ENCODE peak calls at places on chromosome 1, in six cellular contexts. T is K562, A is A549, X is H1, U is HCT116, C is HepG2. K is an unnamed sample.

GRCh38 chr1:6979003-6979577 is 193.8 kb downstream of the CAMTA1 start:
- DNase-seq in C (no peak), T (no peak), A (no peak), U (no peak), X (no peak), K (no peak)

GRCh38 chr1:12518956-12519707 is 98.9 kb downstream of the DHRS3 start:
- DNase-seq in T (no peak), C (no peak), U (no peak), X (no peak), A (no peak), K (no peak)

GRCh38 chr1:85952460-85952859 is 204.1 kb downstream of the COL24A1 start:
- DNase-seq in A (no peak), X (no peak), C (no peak), T (no peak), U (no peak), K (no peak)

GRCh38 chr1:166165661-166166399 is 971 bp downstream of the FAM78B start:
- DNase-seq in X (no peak), C (no peak), A (no peak), U (no peak), T (no peak), K (no peak)

GRCh38 chr1:151535326-151536271 is 4.5 kb upstream of the TUFT1 start:
- DNase-seq in U (no peak), C (no peak), A (no peak), T (no peak), X (no peak), K (no peak)

GRCh38 chr1:234924450-234925355 is 203.9 kb downstream of the TOMM20 start:
- DNase-seq in C (no peak), A (no peak), X (no peak), T (no peak), U (no peak), K (no peak)

GRCh38 chr1:65006806-65007205 is 40.5 kb upstream of the JAK1 start:
- DNase-seq in T (no peak), U (no peak), A (no peak), X (no peak), C (no peak), K (no peak)

GRCh38 chr1:59565611-59566410 is 248.9 kb upstream of the HOOK1 start:
- DNase-seq in X (no peak), U (no peak), T (no peak), A (no peak), C (no peak), K (no peak)

GRCh38 chr1:60343736-60344135 is 270.2 kb upstream of the C1orf87 start:
- DNase-seq in C (no peak), A (no peak), U (no peak), T (no peak), X (no peak), K (no peak)

GRCh38 chr1:214957330-214958137 is 125.0 kb upstream of the KCNK2 start:
- DNase-seq in C (no peak), T (no peak), U (no peak), X (no peak), A (peak), K (peak)

GRCh38 chr1:214700381-214700780 is 97.4 kb downstream of the CENPF start:
- DNase-seq in C (no peak), X (no peak), T (no peak), A (no peak), U (no peak), K (no peak)

GRCh38 chr1:208475449-208475848 is 231.3 kb upstream of the PLXNA2 start:
- DNase-seq in T (no peak), A (no peak), X (no peak), C (no peak), U (no peak), K (no peak)

GRCh38 chr1:8604041-8604942 is 213.1 kb downstream of the RERE start:
- DNase-seq in X (no peak), A (no peak), U (no peak), T (no peak), C (no peak), K (no peak)

GRCh38 chr1:160460683-160461287 is 60.4 kb downstream of the VANGL2 start:
- DNase-seq in C (no peak), T (no peak), A (no peak), U (no peak), X (no peak), K (peak)

GRCh38 chr1:27832762-27833161 is 2.2 kb downstream of the PPP1R8 start:
- DNase-seq in T (no peak), U (no peak), A (no peak), C (no peak), X (no peak), K (no peak)

GRCh38 chr1:53047737-53048344 is 14.2 kb upstream of the PODN start:
- DNase-seq in C (peak), A (no peak), U (no peak), T (no peak), X (no peak), K (no peak)

GRCh38 chr1:19825298-19825697 is 10.2 kb upstream of the RNF186 start:
- DNase-seq in T (no peak), X (peak), A (no peak), U (no peak), C (peak), K (no peak)

GRCh38 chr1:205676002-205676401 is 4.3 kb downstream of the SLC45A3 start:
- DNase-seq in A (no peak), C (peak), T (no peak), X (no peak), U (no peak), K (no peak)

GRCh38 chr1:173332026-173332425 is 124.9 kb upstream of the TNFSF4 start:
- DNase-seq in A (no peak), U (no peak), T (no peak), X (no peak), C (no peak), K (peak)

GRCh38 chr1:117093091-117093534 is 28.4 kb downstream of the TRIM45 start:
- DNase-seq in X (peak), C (no peak), A (no peak), T (no peak), U (no peak), K (no peak)

GRCh38 chr1:51920130-51920529 is 41.6 kb upstream of the NRDC start:
- DNase-seq in C (no peak), T (no peak), A (no peak), U (no peak), X (no peak), K (no peak)

GRCh38 chr1:47659141-47659540 is 221.3 kb downstream of the FOXD2 start:
- DNase-seq in C (no peak), X (no peak), A (no peak), T (no peak), U (no peak), K (no peak)

GRCh38 chr1:46136711-46137110 is 4.3 kb upstream of the PIK3R3 start:
- DNase-seq in C (no peak), X (no peak), U (no peak), T (no peak), A (no peak), K (no peak)

GRCh38 chr1:150484861-150485260 is 2.4 kb upstream of the TARS2 start:
- DNase-seq in U (no peak), A (no peak), T (no peak), X (no peak), C (peak), K (peak)

GRCh38 chr1:214271174-214271858 is 9.6 kb upstream of the SMYD2 start:
- DNase-seq in A (no peak), X (no peak), T (no peak), C (no peak), U (no peak), K (peak)

GRCh38 chr1:41884256-41885240 is 34.2 kb downstream of the HIVEP3 start:
- DNase-seq in U (no peak), A (no peak), T (no peak), C (no peak), X (no peak), K (no peak)

GRCh38 chr1:19113362-19114092 is 96.5 kb downstream of the UBR4 start:
- DNase-seq in U (peak), T (peak), C (peak), A (peak), X (peak), K (peak)

GRCh38 chr1:64934115-64934880 is 32.1 kb downstream of the JAK1 start:
- DNase-seq in C (peak), U (no peak), A (peak), X (no peak), T (no peak), K (peak)

GRCh38 chr1:64748706-64749105 is 3.8 kb downstream of the RAVER2 start:
- DNase-seq in C (no peak), A (no peak), X (no peak), U (no peak), T (no peak), K (no peak)

GRCh38 chr1:30749691-30750583 is 7.6 kb downstream of the LAPTM5 start:
- DNase-seq in T (no peak), U (no peak), C (no peak), A (no peak), X (no peak), K (no peak)

GRCh38 chr1:94553323-94553730 is 11.8 kb upstream of the F3 start:
- DNase-seq in T (no peak), X (no peak), A (no peak), C (peak), U (no peak), K (no peak)

GRCh38 chr1:151326619-151327222 is 495 bp downstream of the PI4KB start:
- DNase-seq in T (no peak), X (no peak), U (no peak), C (no peak), A (peak), K (peak)

GRCh38 chr1:94528271-94528670 is 13.3 kb downstream of the F3 start:
- DNase-seq in A (no peak), C (no peak), U (no peak), T (no peak), X (no peak), K (peak)

GRCh38 chr1:221174598-221174997 is 295.4 kb downstream of the HLX start:
- DNase-seq in U (no peak), A (no peak), C (no peak), X (peak), T (no peak), K (peak)

GRCh38 chr1:231695439-231696255 is 69.1 kb downstream of the DISC1 start:
- DNase-seq in C (no peak), U (no peak), T (no peak), X (no peak), A (no peak), K (no peak)

GRCh38 chr1:229273507-229274232 is 2.8 kb downstream of the RAB4A start:
- DNase-seq in T (no peak), C (peak), A (no peak), X (no peak), U (no peak), K (no peak)

GRCh38 chr1:244231193-244231571 is 180.1 kb downstream of the ZBTB18 start:
- DNase-seq in C (no peak), T (no peak), X (no peak), U (no peak), A (no peak), K (no peak)

GRCh38 chr1:171379846-171380245 is 65.9 kb downstream of the FMO4 start:
- DNase-seq in A (no peak), T (no peak), U (no peak), C (no peak), X (no peak), K (no peak)

DNA sequence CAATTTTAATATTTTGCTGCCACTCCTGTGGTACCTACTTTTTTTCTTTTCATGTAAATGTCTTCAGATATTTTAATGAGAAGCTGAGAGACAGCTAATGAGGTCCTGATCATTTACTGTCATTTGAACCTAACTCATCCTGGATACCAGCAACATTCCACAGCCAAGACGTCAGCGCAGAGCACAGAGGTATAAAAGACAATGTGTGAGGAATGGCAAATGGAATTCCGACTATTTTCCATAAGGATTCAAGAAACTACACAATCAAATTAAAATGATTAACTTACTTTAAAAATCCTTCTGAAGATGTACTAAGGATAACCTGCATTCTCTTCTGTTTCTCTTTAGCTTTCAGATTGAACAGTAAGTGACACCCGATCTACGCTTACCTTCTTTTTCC is 38.8 kb downstream of the HEATR1 start:
- DNase-seq in T (no peak), A (no peak), X (no peak), C (no peak), U (no peak), K (no peak)
- TF ChIP-seq MAX in T (no peak), A (no peak), X (no peak), C (no peak), U (no peak), K (no peak)

DNA sequence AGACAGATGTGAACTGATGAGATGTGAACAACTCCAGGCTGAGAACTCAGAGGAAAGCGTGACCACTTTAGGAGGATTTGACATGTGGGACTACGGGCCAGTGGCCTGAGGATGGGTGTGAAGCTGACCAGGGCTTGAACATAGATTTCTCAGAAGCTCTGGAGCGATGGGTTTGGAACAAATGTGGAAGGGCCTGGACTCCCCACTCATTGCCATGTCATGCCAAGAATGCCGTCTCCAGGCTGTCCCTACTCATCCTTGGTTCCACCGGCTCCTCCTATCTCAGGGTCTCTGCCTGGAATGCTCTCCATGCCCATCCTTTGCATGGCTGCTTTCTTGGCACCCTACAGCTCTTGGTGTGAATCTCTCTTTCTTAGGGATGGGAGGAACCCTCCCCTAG is 114.7 kb downstream of the OMA1 start:
- DNase-seq in U (no peak), C (no peak), T (no peak), X (no peak), A (no peak), K (no peak)
- TF ChIP-seq CTCF in U (no peak), C (no peak), T (no peak), X (no peak), A (no peak), K (no peak)

DNA sequence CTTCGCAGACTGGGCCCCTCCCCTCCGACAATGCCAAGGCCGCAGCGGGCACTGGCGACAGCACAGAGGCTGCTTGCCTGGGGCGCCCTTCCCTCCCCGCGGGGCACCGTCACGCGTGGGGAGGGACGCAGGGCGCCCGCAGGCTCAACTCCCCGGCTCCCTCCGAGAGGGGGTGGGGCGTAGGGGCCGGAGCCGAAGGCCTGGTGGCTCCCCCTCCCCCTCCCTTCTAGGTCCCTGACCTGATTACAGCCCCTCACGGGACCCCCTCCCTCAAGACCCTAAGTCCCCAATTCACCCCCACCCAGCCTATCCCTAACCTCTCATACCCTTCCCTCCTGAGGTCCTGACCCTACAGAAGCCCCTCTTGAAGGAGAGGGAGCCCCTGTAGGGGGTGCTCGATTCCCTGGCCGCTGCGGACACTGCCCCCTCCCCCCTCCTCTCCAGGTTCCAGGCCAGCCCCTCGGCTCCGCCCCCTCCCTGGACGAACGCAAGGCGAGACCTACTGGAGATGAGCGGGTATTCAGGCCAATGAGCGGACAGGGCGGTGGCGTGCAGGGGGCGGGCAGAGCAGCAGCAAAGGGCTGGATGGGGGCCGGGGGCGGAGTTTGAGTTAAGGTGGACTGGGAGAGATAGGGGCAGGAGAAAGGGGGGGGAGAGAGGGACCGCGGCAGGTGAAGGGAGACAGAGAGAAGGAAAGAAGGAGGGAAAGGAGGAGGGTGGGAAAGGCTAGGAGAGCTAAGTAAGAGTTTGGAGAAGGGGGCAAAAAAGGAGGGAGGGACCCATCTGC is 721 bp upstream of the ZBTB7B start:
- DNase-seq in X (peak), C (peak), A (peak), T (peak), U (peak), K (peak)
- TF ChIP-seq POLR2A in X (no peak), C (no peak), A (no peak), T (peak), U (no peak), K (no peak)

GRCh38 chr1:21324368-21325137 is 34.3 kb upstream of the ECE1 start:
- DNase-seq in A (peak), X (no peak), U (peak), C (no peak), T (peak), K (peak)
- TF ChIP-seq MAX in A (no peak), X (no peak), U (no peak), C (no peak), T (no peak), K (peak)

DNA sequence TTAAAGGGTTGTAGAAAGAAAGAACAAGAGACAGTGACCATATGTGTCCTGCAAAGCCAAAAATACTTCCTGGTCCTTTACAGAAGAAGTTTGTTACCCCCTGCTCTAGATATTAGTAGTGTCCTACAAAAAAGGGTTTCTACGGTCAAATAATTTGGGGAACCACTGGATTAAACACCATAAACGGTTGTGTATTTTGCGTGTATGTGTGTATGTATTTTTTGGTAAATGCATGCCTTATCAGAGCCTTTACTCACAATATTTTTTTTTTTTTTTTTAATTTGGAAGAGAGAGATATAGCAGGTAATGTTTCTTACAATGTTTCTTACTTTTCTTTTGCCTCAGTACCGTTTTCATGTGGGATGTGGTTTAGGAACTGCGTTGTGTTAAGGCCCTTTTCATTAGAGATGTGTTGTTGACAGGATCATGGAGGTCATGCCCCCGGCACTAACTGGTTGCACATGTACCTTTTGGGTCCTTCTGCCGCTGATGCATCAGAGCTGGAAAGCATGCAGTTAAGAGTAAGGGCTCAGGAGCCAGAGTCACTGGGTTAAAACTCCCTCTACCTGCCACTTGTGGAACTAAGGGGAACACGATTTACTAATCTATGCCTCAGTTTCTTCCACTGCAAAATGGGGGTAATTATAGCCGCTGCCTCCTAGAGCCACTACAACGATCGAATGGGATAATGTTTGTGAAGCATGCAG is 234.6 kb upstream of the KAZN start:
- DNase-seq in C (no peak), U (no peak), T (no peak), X (no peak), A (no peak), K (no peak)
- TF ChIP-seq CTCF in C (no peak), U (peak), T (peak), X (peak), A (no peak), K (no peak)

GRCh38 chr1:79006564-79006963 is at the start of gene ADGRL4:
- DNase-seq in A (no peak), C (no peak), X (peak), U (no peak), T (no peak), K (no peak)
- TF ChIP-seq POLR2A in A (no peak), C (no peak), X (no peak), U (no peak), T (no peak), K (no peak)

GRCh38 chr1:43711049-43711448 is 3.7 kb downstream of the ST3GAL3 start:
- DNase-seq in T (no peak), A (no peak), X (no peak), U (no peak), C (no peak), K (peak)
- TF ChIP-seq MAX in T (no peak), A (no peak), X (no peak), U (no peak), C (no peak), K (no peak)